ENCODE peak calls at places on chromosomes 6 and 20, in seven cellular contexts. R, C, K, B, L, W and O are unnamed samples.

GRCh38 chr6:150937126-150937906 is 71.8 kb downstream of the MTHFD1L start:
- DNase-seq in R (peak; percentile 62), C (no peak), K (no peak), B (no peak), L (no peak), W (no peak), O (no peak)

GRCh38 chr6:87391334-87391733 is 16.4 kb upstream of the CFAP206 start:
- DNase-seq in R (no peak), C (peak; percentile 85), K (peak; percentile 29), B (no peak), L (peak; percentile 55), W (no peak), O (peak; percentile 61)

GRCh38 chr6:1605822-1606532 is 3.7 kb upstream of the FOXC1 start:
- DNase-seq in R (no peak), C (no peak), K (no peak), B (no peak), L (no peak), W (no peak), O (no peak)

GRCh38 chr20:10536531-10536930 is 101.4 kb downstream of the SLX4IP start:
- DNase-seq in R (no peak), C (peak; percentile 82), K (peak; percentile 68), B (peak; percentile 61), L (no peak), W (no peak), O (no peak)

GRCh38 chr6:30889921-30890645 is 5.8 kb downstream of the DDR1 start:
- DNase-seq in R (no peak), C (no peak), K (no peak), B (no peak), L (no peak), W (no peak), O (peak; percentile 88)

GRCh38 chr6:14658909-14659561 is 541.5 kb downstream of the CD83 start:
- DNase-seq in R (no peak), C (peak; percentile 68), K (peak; percentile 83), B (no peak), L (no peak), W (peak; percentile 56), O (peak; percentile 18)

GRCh38 chr20:52190437-52191131 is 995 bp downstream of the ZFP64 start:
- DNase-seq in R (peak; percentile 30), C (peak; percentile 68), K (peak; percentile 11), B (no peak), L (peak; percentile 25), W (no peak), O (peak; percentile 33)

GRCh38 chr6:53382421-53382820 is 33.7 kb upstream of the ELOVL5 start:
- DNase-seq in R (no peak), C (no peak), K (no peak), B (no peak), L (no peak), W (no peak), O (no peak)

GRCh38 chr6:110875548-110876169 is 1.1 kb downstream of the AMD1 start:
- DNase-seq in R (peak; percentile 48), C (peak; percentile 77), K (no peak), B (peak; percentile 89), L (no peak), W (no peak), O (peak; percentile 60)

GRCh38 chr6:121305957-121306607 is 28.2 kb downstream of the TBC1D32 start:
- DNase-seq in R (no peak), C (no peak), K (peak; percentile 25), B (no peak), L (no peak), W (peak; percentile 11), O (peak; percentile 57)

GRCh38 chr6:34598725-34599124 is 42.6 kb upstream of the SPDEF start:
- DNase-seq in R (no peak), C (peak; percentile 20), K (peak; percentile 19), B (no peak), L (no peak), W (no peak), O (no peak)

GRCh38 chr6:20866038-20866437 is 331.8 kb downstream of the CDKAL1 start:
- DNase-seq in R (no peak), C (no peak), K (no peak), B (no peak), L (no peak), W (no peak), O (no peak)
- H3K27ac ChIP-seq in R (no peak overlapping the region), C (peak overlapping the region; percentile 19), K (no peak overlapping the region), B (no peak overlapping the region), L (no peak overlapping the region), W (no peak overlapping the region), O (no peak overlapping the region)

DNA sequence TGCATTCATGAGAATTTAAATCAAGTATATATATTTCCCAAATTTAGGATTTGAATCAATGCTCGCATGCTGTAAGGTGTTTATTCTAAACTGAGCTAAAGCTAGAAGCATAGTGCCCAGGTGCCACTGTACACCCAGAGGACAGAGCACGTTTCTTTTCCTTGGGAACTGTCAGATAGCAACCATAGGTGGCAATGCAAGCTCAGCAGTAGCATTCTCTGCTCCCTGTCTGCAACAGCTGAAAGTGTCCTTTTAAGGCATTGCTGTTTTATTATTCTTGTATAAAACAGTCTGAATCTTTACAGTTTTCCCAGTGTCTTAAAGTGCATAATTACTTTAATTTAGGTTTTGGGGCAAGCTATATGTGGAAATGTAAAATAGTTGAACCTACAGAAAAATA is 443.4 kb upstream of the MMS22L start:
- DNase-seq in R (no peak), C (peak; percentile 58), K (no peak), B (no peak), L (no peak), W (no peak), O (no peak)
- H3K36me3 ChIP-seq in R (no peaks in the 10 kb centered on the region), C (no peaks in the 10 kb centered on the region), K (no peaks in the 10 kb centered on the region), B (no peaks in the 10 kb centered on the region), L (no peaks in the 10 kb centered on the region), W (no peaks in the 10 kb centered on the region), O (no peaks in the 10 kb centered on the region)

GRCh38 chr20:36860811-36861624 is 14.9 kb upstream of the TLDC2 start:
- DNase-seq in R (no peak), C (no peak), K (no peak), B (no peak), L (peak; percentile 25), W (no peak), O (no peak)

GRCh38 chr20:36860339-36860738 is 15.6 kb upstream of the TLDC2 start:
- DNase-seq in R (no peak), C (no peak), K (peak; percentile 40), B (no peak), L (peak; percentile 30), W (no peak), O (no peak)

GRCh38 chr20:36859282-36859555 is 16.7 kb upstream of the TLDC2 start:
- DNase-seq in R (no peak), C (no peak), K (no peak), B (no peak), L (peak; percentile 72), W (no peak), O (no peak)

GRCh38 chr20:36861625-36861874 is 14.4 kb upstream of the TLDC2 start:
- DNase-seq in R (peak; percentile 56), C (no peak), K (no peak), B (no peak), L (peak; percentile 70), W (no peak), O (no peak)

DNA sequence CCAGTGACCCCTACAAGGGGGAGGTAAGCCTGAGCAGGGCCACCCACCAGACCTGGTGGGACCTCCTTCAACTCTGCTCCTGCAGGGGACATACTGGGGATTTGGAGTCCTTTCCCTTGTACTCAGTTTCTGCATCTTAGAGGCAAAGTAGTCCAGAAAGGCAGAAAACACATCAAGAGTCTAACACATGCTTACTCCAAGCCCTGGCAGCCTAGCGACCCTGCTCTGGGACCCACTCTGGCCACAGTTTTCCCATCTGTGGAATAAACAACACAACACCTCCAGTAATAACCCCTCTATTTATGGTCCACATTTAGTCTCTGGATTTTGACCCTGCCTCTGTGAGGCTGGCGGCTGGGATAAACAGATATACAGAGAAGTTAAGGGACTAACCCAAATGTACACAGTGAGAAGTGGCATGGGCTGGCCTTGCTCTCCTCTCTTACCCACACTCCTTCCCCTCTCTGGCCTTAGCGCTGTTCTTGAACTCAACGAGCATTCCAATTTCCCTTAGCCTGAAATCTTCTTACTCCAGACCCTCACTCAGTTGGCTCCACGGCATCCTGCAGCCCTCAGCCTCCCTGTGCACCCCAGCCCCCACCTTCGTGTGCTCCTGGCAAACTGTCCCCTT is 16.1 kb upstream of the TLDC2 start:
- DNase-seq in R (no peak), C (no peak), K (no peak), B (no peak), L (no peak), W (no peak), O (no peak)
- H3K27ac ChIP-seq in R (peak overlapping the region; percentile 95), C (no peak overlapping the region), K (peak overlapping the region; percentile 20), B (no peak overlapping the region), L (peak overlapping the region; percentile 91), W (no peak overlapping the region), O (no peak overlapping the region)

GRCh38 chr20:33757046-33757445 is 25.2 kb downstream of the ZNF341 start:
- DNase-seq in R (no peak), C (no peak), K (no peak), B (no peak), L (no peak), W (no peak), O (no peak)
- H3K36me3 ChIP-seq in R (peaks cover 77% of the 10 kb centered on the region), C (peaks cover 28% of the 10 kb centered on the region), K (peaks cover 26% of the 10 kb centered on the region), B (no peaks in the 10 kb centered on the region), L (no peaks in the 10 kb centered on the region), W (peaks cover 8% of the 10 kb centered on the region), O (peaks cover 2% of the 10 kb centered on the region)

GRCh38 chr6:136036601-136037000 is 185.1 kb downstream of the PDE7B start:
- DNase-seq in R (no peak), C (no peak), K (no peak), B (no peak), L (no peak), W (no peak), O (no peak)
- H3K27ac ChIP-seq in R (peak overlapping the region; percentile 93), C (no peak overlapping the region), K (peak overlapping the region; percentile 98), B (no peak overlapping the region), L (no peak overlapping the region), W (no peak overlapping the region), O (no peak overlapping the region)

GRCh38 chr20:50133474-50134217 is 19.9 kb downstream of the PEDS1 start:
- DNase-seq in R (no peak), C (no peak), K (no peak), B (no peak), L (peak; percentile 83), W (no peak), O (no peak)
- H3K36me3 ChIP-seq in R (peaks cover 22% of the 10 kb centered on the region), C (peaks cover 32% of the 10 kb centered on the region), K (peaks cover 42% of the 10 kb centered on the region), B (peaks cover 11% of the 10 kb centered on the region), L (no peaks in the 10 kb centered on the region), W (peaks cover 58% of the 10 kb centered on the region), O (peaks cover 61% of the 10 kb centered on the region)